ENCODE peak calls at places on chromosomes 11 and 22, in eight cellular contexts. One of them, this sample, is unnamed. For H3K27me3 and H3K36me3, the result is how much of the 10 kb centered on the place peaks cover.

GRCh38 chr11:12042215-12042676 is 33.8 kb upstream of the DKK3 start:
- DNase-seq in CD8-positive, alpha-beta T cell: no peak
- DNase-seq in sigmoid colon: no peak
- DNase-seq in H1: no peak
- DNase-seq in HCT116: peak
- DNase-seq in body of pancreas: no peak
- DNase-seq in RWPE2: no peak
- DNase-seq in bronchial epithelial cell: peak
- DNase-seq in this sample: peak

GRCh38 chr11:46686886-46687810 is 13.3 kb downstream of the ARHGAP1 start:
- DNase-seq in CD8-positive, alpha-beta T cell: no peak
- DNase-seq in sigmoid colon: no peak
- DNase-seq in H1: no peak
- DNase-seq in HCT116: no peak
- DNase-seq in body of pancreas: no peak
- DNase-seq in RWPE2: peak
- DNase-seq in bronchial epithelial cell: peak
- DNase-seq in this sample: peak

GRCh38 chr11:67056267-67056639 is 394 bp upstream of the RHOD start:
- DNase-seq in CD8-positive, alpha-beta T cell: no peak
- DNase-seq in sigmoid colon: no peak
- DNase-seq in H1: no peak
- DNase-seq in HCT116: no peak
- DNase-seq in body of pancreas: no peak
- DNase-seq in RWPE2: no peak
- DNase-seq in bronchial epithelial cell: no peak
- DNase-seq in this sample: no peak

GRCh38 chr22:38953577-38954413 is 3.6 kb upstream of the APOBEC3A start:
- DNase-seq in CD8-positive, alpha-beta T cell: no peak
- DNase-seq in sigmoid colon: peak
- DNase-seq in H1: no peak
- DNase-seq in HCT116: no peak
- DNase-seq in body of pancreas: peak
- DNase-seq in RWPE2: no peak
- DNase-seq in bronchial epithelial cell: peak
- DNase-seq in this sample: no peak

GRCh38 chr11:105106140-105106539 is 33.4 kb downstream of the CARD18 start:
- DNase-seq in CD8-positive, alpha-beta T cell: no peak
- DNase-seq in sigmoid colon: no peak
- DNase-seq in H1: no peak
- DNase-seq in HCT116: no peak
- DNase-seq in body of pancreas: no peak
- DNase-seq in RWPE2: no peak
- DNase-seq in bronchial epithelial cell: no peak
- DNase-seq in this sample: no peak

GRCh38 chr22:39594411-39594810 is 23.9 kb downstream of the CACNA1I start:
- DNase-seq in CD8-positive, alpha-beta T cell: no peak
- DNase-seq in sigmoid colon: no peak
- DNase-seq in H1: no peak
- DNase-seq in HCT116: no peak
- DNase-seq in body of pancreas: no peak
- DNase-seq in RWPE2: no peak
- DNase-seq in bronchial epithelial cell: no peak
- DNase-seq in this sample: no peak

GRCh38 chr22:19974233-19974861 is 32.7 kb upstream of the TXNRD2 start:
- DNase-seq in CD8-positive, alpha-beta T cell: no peak
- DNase-seq in sigmoid colon: no peak
- DNase-seq in H1: peak
- DNase-seq in HCT116: peak
- DNase-seq in body of pancreas: peak
- DNase-seq in RWPE2: no peak
- DNase-seq in bronchial epithelial cell: no peak
- DNase-seq in this sample: peak

GRCh38 chr11:73623651-73624050 is 22.7 kb upstream of the PLEKHB1 start:
- DNase-seq in CD8-positive, alpha-beta T cell: no peak
- DNase-seq in sigmoid colon: no peak
- DNase-seq in H1: no peak
- DNase-seq in HCT116: no peak
- DNase-seq in body of pancreas: no peak
- DNase-seq in RWPE2: no peak
- DNase-seq in bronchial epithelial cell: no peak
- DNase-seq in this sample: no peak

GRCh38 chr22:35991168-35991567 is 37.5 kb downstream of the RBFOX2 start:
- DNase-seq in CD8-positive, alpha-beta T cell: no peak
- DNase-seq in sigmoid colon: no peak
- DNase-seq in H1: no peak
- DNase-seq in HCT116: no peak
- DNase-seq in body of pancreas: no peak
- DNase-seq in RWPE2: no peak
- DNase-seq in bronchial epithelial cell: no peak
- DNase-seq in this sample: no peak

DNA sequence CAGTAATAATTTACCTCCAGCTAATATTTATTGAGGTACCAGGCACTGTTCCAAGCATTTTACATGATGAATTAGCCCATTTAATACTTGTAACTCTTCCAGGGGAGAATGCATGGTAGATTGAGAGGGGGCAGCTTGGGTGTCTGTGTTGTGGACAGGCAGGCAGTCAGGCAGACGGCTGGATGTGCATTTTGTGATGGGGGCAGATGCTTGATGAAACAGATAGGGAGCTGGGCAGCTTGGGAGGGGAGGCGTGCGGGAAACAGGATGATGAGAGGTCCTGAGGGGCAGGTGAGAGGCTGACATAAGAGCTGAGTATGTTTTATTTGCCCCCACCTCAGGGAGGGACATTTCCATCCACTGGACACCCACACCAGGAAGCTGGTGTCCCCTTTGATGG is 33.1 kb upstream of the SHISAL1 start:
- DNase-seq in CD8-positive, alpha-beta T cell: no peak
- DNase-seq in sigmoid colon: no peak
- DNase-seq in H1: no peak
- DNase-seq in HCT116: no peak
- DNase-seq in body of pancreas: no peak
- DNase-seq in RWPE2: no peak
- DNase-seq in bronchial epithelial cell: no peak
- DNase-seq in this sample: no peak
- H3K27me3 ChIP-seq in CD8-positive, alpha-beta T cell: under half
- H3K27me3 ChIP-seq in sigmoid colon: under half
- H3K27me3 ChIP-seq in H1: under half
- H3K27me3 ChIP-seq in HCT116: under half
- H3K27me3 ChIP-seq in body of pancreas: under half
- H3K27me3 ChIP-seq in RWPE2: under half
- H3K27me3 ChIP-seq in bronchial epithelial cell: under half
- H3K27me3 ChIP-seq in this sample: under half

GRCh38 chr11:70420008-70420464 is 21.7 kb downstream of the CTTN start:
- DNase-seq in CD8-positive, alpha-beta T cell: no peak
- DNase-seq in sigmoid colon: no peak
- DNase-seq in H1: no peak
- DNase-seq in HCT116: no peak
- DNase-seq in body of pancreas: no peak
- DNase-seq in RWPE2: no peak
- DNase-seq in bronchial epithelial cell: peak
- DNase-seq in this sample: peak
- H3K36me3 ChIP-seq in CD8-positive, alpha-beta T cell: under half
- H3K36me3 ChIP-seq in sigmoid colon: half or more
- H3K36me3 ChIP-seq in H1: half or more
- H3K36me3 ChIP-seq in HCT116: half or more
- H3K36me3 ChIP-seq in body of pancreas: under half
- H3K36me3 ChIP-seq in RWPE2: half or more
- H3K36me3 ChIP-seq in bronchial epithelial cell: half or more
- H3K36me3 ChIP-seq in this sample: half or more

GRCh38 chr11:134644489-134645456 is 232.7 kb upstream of the B3GAT1 start:
- DNase-seq in CD8-positive, alpha-beta T cell: no peak
- DNase-seq in sigmoid colon: peak
- DNase-seq in H1: peak
- DNase-seq in HCT116: no peak
- DNase-seq in body of pancreas: no peak
- DNase-seq in RWPE2: no peak
- DNase-seq in bronchial epithelial cell: no peak
- DNase-seq in this sample: no peak

GRCh38 chr11:134642206-134642605 is 230.2 kb upstream of the B3GAT1 start:
- DNase-seq in CD8-positive, alpha-beta T cell: no peak
- DNase-seq in sigmoid colon: peak
- DNase-seq in H1: no peak
- DNase-seq in HCT116: no peak
- DNase-seq in body of pancreas: no peak
- DNase-seq in RWPE2: no peak
- DNase-seq in bronchial epithelial cell: no peak
- DNase-seq in this sample: no peak

GRCh38 chr11:134643115-134643514 is 231.1 kb upstream of the B3GAT1 start:
- DNase-seq in CD8-positive, alpha-beta T cell: no peak
- DNase-seq in sigmoid colon: peak
- DNase-seq in H1: no peak
- DNase-seq in HCT116: no peak
- DNase-seq in body of pancreas: no peak
- DNase-seq in RWPE2: no peak
- DNase-seq in bronchial epithelial cell: no peak
- DNase-seq in this sample: no peak

GRCh38 chr11:134645576-134645975 is 233.5 kb upstream of the B3GAT1 start:
- DNase-seq in CD8-positive, alpha-beta T cell: no peak
- DNase-seq in sigmoid colon: peak
- DNase-seq in H1: no peak
- DNase-seq in HCT116: no peak
- DNase-seq in body of pancreas: no peak
- DNase-seq in RWPE2: no peak
- DNase-seq in bronchial epithelial cell: no peak
- DNase-seq in this sample: no peak

DNA sequence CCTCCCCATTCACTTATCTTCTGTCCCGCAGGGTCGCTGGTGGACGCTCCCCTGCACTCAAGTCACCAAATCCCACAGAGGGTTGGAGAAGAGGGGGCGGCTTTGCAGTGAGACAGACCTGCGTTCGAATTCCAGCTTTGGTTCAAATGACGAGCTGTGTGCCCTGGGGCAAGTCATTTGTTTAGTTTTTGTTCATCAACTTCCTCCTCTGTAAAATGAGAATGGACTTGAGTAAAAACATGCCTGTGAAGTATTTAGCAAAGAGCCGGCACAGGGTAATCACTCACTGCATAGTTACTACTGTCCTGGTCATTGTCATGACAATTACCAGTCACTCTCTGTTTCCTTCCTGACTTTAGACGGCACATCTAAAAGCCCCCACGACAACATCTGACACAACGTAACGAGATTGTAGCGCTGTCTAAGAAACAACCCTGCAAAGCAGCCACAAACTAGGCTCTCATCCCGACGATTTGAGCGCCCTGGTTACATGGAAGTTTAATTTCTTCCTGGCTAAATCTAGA is 231.5 kb upstream of the B3GAT1 start:
- DNase-seq in CD8-positive, alpha-beta T cell: no peak
- DNase-seq in sigmoid colon: peak
- DNase-seq in H1: peak
- DNase-seq in HCT116: no peak
- DNase-seq in body of pancreas: no peak
- DNase-seq in RWPE2: no peak
- DNase-seq in bronchial epithelial cell: peak
- DNase-seq in this sample: no peak
- H3K27me3 ChIP-seq in CD8-positive, alpha-beta T cell: under half
- H3K27me3 ChIP-seq in sigmoid colon: under half
- H3K27me3 ChIP-seq in H1: under half
- H3K27me3 ChIP-seq in HCT116: under half
- H3K27me3 ChIP-seq in body of pancreas: under half
- H3K27me3 ChIP-seq in RWPE2: under half
- H3K27me3 ChIP-seq in bronchial epithelial cell: under half
- H3K27me3 ChIP-seq in this sample: under half

GRCh38 chr11:70432580-70432979 is 34.3 kb downstream of the CTTN start:
- DNase-seq in CD8-positive, alpha-beta T cell: no peak
- DNase-seq in sigmoid colon: no peak
- DNase-seq in H1: no peak
- DNase-seq in HCT116: no peak
- DNase-seq in body of pancreas: no peak
- DNase-seq in RWPE2: no peak
- DNase-seq in bronchial epithelial cell: no peak
- DNase-seq in this sample: no peak
- H3K36me3 ChIP-seq in CD8-positive, alpha-beta T cell: under half
- H3K36me3 ChIP-seq in sigmoid colon: half or more
- H3K36me3 ChIP-seq in H1: half or more
- H3K36me3 ChIP-seq in HCT116: half or more
- H3K36me3 ChIP-seq in body of pancreas: under half
- H3K36me3 ChIP-seq in RWPE2: half or more
- H3K36me3 ChIP-seq in bronchial epithelial cell: half or more
- H3K36me3 ChIP-seq in this sample: half or more

GRCh38 chr11:3160252-3161031 is 4.7 kb downstream of the OSBPL5 start:
- DNase-seq in CD8-positive, alpha-beta T cell: no peak
- DNase-seq in sigmoid colon: peak
- DNase-seq in H1: peak
- DNase-seq in HCT116: peak
- DNase-seq in body of pancreas: peak
- DNase-seq in RWPE2: no peak
- DNase-seq in bronchial epithelial cell: peak
- DNase-seq in this sample: peak

GRCh38 chr11:3161720-3162409 is 3.2 kb downstream of the OSBPL5 start:
- DNase-seq in CD8-positive, alpha-beta T cell: no peak
- DNase-seq in sigmoid colon: no peak
- DNase-seq in H1: no peak
- DNase-seq in HCT116: no peak
- DNase-seq in body of pancreas: peak
- DNase-seq in RWPE2: peak
- DNase-seq in bronchial epithelial cell: no peak
- DNase-seq in this sample: no peak

GRCh38 chr11:3159296-3160190 is 5.6 kb downstream of the OSBPL5 start:
- DNase-seq in CD8-positive, alpha-beta T cell: no peak
- DNase-seq in sigmoid colon: peak
- DNase-seq in H1: no peak
- DNase-seq in HCT116: no peak
- DNase-seq in body of pancreas: peak
- DNase-seq in RWPE2: no peak
- DNase-seq in bronchial epithelial cell: no peak
- DNase-seq in this sample: no peak

GRCh38 chr11:3162410-3163240 is 2.5 kb downstream of the OSBPL5 start:
- DNase-seq in CD8-positive, alpha-beta T cell: no peak
- DNase-seq in sigmoid colon: no peak
- DNase-seq in H1: no peak
- DNase-seq in HCT116: no peak
- DNase-seq in body of pancreas: no peak
- DNase-seq in RWPE2: peak
- DNase-seq in bronchial epithelial cell: no peak
- DNase-seq in this sample: no peak

GRCh38 chr11:3161309-3161708 is 3.8 kb downstream of the OSBPL5 start:
- DNase-seq in CD8-positive, alpha-beta T cell: no peak
- DNase-seq in sigmoid colon: peak
- DNase-seq in H1: no peak
- DNase-seq in HCT116: no peak
- DNase-seq in body of pancreas: peak
- DNase-seq in RWPE2: no peak
- DNase-seq in bronchial epithelial cell: no peak
- DNase-seq in this sample: no peak
- H3K27me3 ChIP-seq in CD8-positive, alpha-beta T cell: under half
- H3K27me3 ChIP-seq in sigmoid colon: under half
- H3K27me3 ChIP-seq in H1: under half
- H3K27me3 ChIP-seq in HCT116: under half
- H3K27me3 ChIP-seq in body of pancreas: under half
- H3K27me3 ChIP-seq in RWPE2: under half
- H3K27me3 ChIP-seq in bronchial epithelial cell: under half
- H3K27me3 ChIP-seq in this sample: under half

GRCh38 chr22:24165673-24166072 is 15.6 kb upstream of the SUSD2 start:
- DNase-seq in CD8-positive, alpha-beta T cell: no peak
- DNase-seq in sigmoid colon: no peak
- DNase-seq in H1: no peak
- DNase-seq in HCT116: no peak
- DNase-seq in body of pancreas: no peak
- DNase-seq in RWPE2: no peak
- DNase-seq in bronchial epithelial cell: peak
- DNase-seq in this sample: no peak
- H3K36me3 ChIP-seq in CD8-positive, alpha-beta T cell: half or more
- H3K36me3 ChIP-seq in sigmoid colon: under half
- H3K36me3 ChIP-seq in H1: under half
- H3K36me3 ChIP-seq in HCT116: under half
- H3K36me3 ChIP-seq in body of pancreas: under half
- H3K36me3 ChIP-seq in RWPE2: under half
- H3K36me3 ChIP-seq in bronchial epithelial cell: under half
- H3K36me3 ChIP-seq in this sample: under half